ENCODE peak calls at places on chromosomes 13 and 19, in seven cellular contexts. R is brain microvascular endothelial cell, H is coronary artery, Z is mesendoderm, U is tibial artery, F is fibroblast of the aortic adventitia, W is pancreas. L is an unnamed sample.
A peak's percentile ranks its signal among the peaks of the same experiment; 100 is the strongest.

GRCh38 chr13:76791290-76791664 is 94.9 kb downstream of the KCTD12 start:
- DNase-seq in F (no peak), W (no peak), H (no peak), U (no peak), Z (peak; percentile 9), R (no peak), L (peak; percentile 22)

GRCh38 chr13:19605161-19605955 is 28.1 kb upstream of the MPHOSPH8 start:
- DNase-seq in F (peak; percentile 14), U (no peak), Z (no peak), H (no peak), W (no peak), R (no peak), L (no peak)

GRCh38 chr13:46641274-46642081 is 88.5 kb downstream of the LRCH1 start:
- DNase-seq in W (no peak), R (no peak), F (peak; percentile 79), H (no peak), U (no peak), Z (no peak), L (peak; percentile 49)

GRCh38 chr19:21751379-21751778 is 16.0 kb downstream of the ZNF100 start:
- DNase-seq in H (no peak), F (peak; percentile 5), U (no peak), W (no peak), R (peak; percentile 32), Z (no peak), L (peak; percentile 33)

GRCh38 chr13:20505405-20506366 is 20.0 kb downstream of the CRYL1 start:
- DNase-seq in Z (no peak), W (no peak), F (no peak), U (no peak), R (no peak), H (no peak), L (no peak)

GRCh38 chr19:52535831-52536800 is 8.6 kb downstream of the ZNF808 start:
- DNase-seq in H (peak; percentile 85), U (peak; percentile 91), Z (peak; percentile 96), W (peak; percentile 66), R (peak; percentile 66), F (peak; percentile 66), L (peak; percentile 71)

GRCh38 chr13:56558698-56559320 is 581.9 kb upstream of the PRR20A start:
- DNase-seq in F (no peak), H (no peak), Z (no peak), R (no peak), U (no peak), W (no peak), L (no peak)

GRCh38 chr13:111114362-111115050 is 604 bp upstream of the ARHGEF7 start:
- DNase-seq in H (peak; percentile 84), Z (peak; percentile 56), W (no peak), U (peak; percentile 61), R (peak; percentile 31), F (peak; percentile 19), L (peak; percentile 28)

GRCh38 chr19:10747271-10747670 is 29.4 kb downstream of the DNM2 start:
- DNase-seq in R (no peak), F (no peak), H (no peak), U (no peak), W (no peak), Z (peak; percentile 44), L (no peak)

GRCh38 chr19:16417660-16418596 is 53.8 kb downstream of the EPS15L1 start:
- DNase-seq in H (peak; percentile 82), U (peak; percentile 63), F (peak; percentile 51), R (peak; percentile 35), W (peak; percentile 61), Z (peak; percentile 84), L (peak; percentile 62)

GRCh38 chr19:34818270-34818669 is 45.3 kb upstream of the ZNF599 start:
- DNase-seq in Z (no peak), R (no peak), F (no peak), H (no peak), W (no peak), U (no peak), L (no peak)

GRCh38 chr19:13095393-13095784 is 7.3 kb downstream of the LYL1 start:
- DNase-seq in W (no peak), H (no peak), Z (peak; percentile 46), U (no peak), R (no peak), F (no peak), L (no peak)

GRCh38 chr13:31860002-31860401 is 120.7 kb downstream of the RXFP2 start:
- DNase-seq in H (no peak), F (no peak), R (no peak), U (peak; percentile 32), W (no peak), Z (no peak), L (no peak)

GRCh38 chr13:113500530-113501265 is 10.2 kb upstream of the DCUN1D2 start:
- DNase-seq in H (no peak), W (no peak), U (no peak), Z (no peak), R (no peak), F (no peak), L (no peak)

GRCh38 chr19:16371540-16371986 is 46.9 kb downstream of the KLF2 start:
- DNase-seq in Z (no peak), W (no peak), F (no peak), R (no peak), H (no peak), U (no peak), L (no peak)

GRCh38 chr19:55078996-55079395 is 3.3 kb downstream of the EPS8L1 start:
- DNase-seq in Z (no peak), W (no peak), F (no peak), U (no peak), H (no peak), R (no peak), L (no peak)

GRCh38 chr19:55077106-55077505 is 1.4 kb downstream of the EPS8L1 start:
- DNase-seq in W (no peak), R (no peak), F (no peak), H (no peak), U (no peak), Z (no peak), L (no peak)

GRCh38 chr19:55075366-55075998 is at the start of gene EPS8L1:
- DNase-seq in F (no peak), R (no peak), H (no peak), Z (peak; percentile 86), U (no peak), W (peak; percentile 79), L (no peak)

GRCh38 chr19:55079400-55080038 is 3.9 kb downstream of the EPS8L1 start:
- DNase-seq in R (no peak), H (no peak), W (peak; percentile 30), F (no peak), U (no peak), Z (no peak), L (no peak)

GRCh38 chr19:55076321-55076720 is 652 bp downstream of the EPS8L1 start:
- DNase-seq in U (no peak), H (no peak), F (no peak), W (peak; percentile 31), Z (no peak), R (no peak), L (no peak)
- H3K4me3 ChIP-seq in U (no peak overlapping the region), H (no peak overlapping the region), F (no peak overlapping the region), W (no peak overlapping the region), Z (no peak overlapping the region), R (no peak overlapping the region), L (no peak overlapping the region)

GRCh38 chr19:46015961-46016425 is 6.9 kb downstream of the PGLYRP1 start:
- DNase-seq in U (no peak), Z (no peak), R (no peak), F (no peak), H (no peak), W (no peak), L (no peak)
- H3K4me3 ChIP-seq in U (peak overlapping the region; percentile 69), Z (no peak overlapping the region), R (peak overlapping the region; percentile 47), F (peak overlapping the region; percentile 67), H (peak overlapping the region; percentile 81), W (peak overlapping the region; percentile 38), L (peak overlapping the region; percentile 52)

GRCh38 chr13:33228645-33229445 is 56.7 kb downstream of the STARD13 start:
- DNase-seq in W (no peak), R (peak; percentile 63), Z (peak; percentile 84), U (no peak), F (peak; percentile 74), H (no peak), L (peak; percentile 72)
- H3K4me3 ChIP-seq in W (no peak overlapping the region), R (peak overlapping the region; percentile 13), Z (no peak overlapping the region), U (no peak overlapping the region), F (no peak overlapping the region), H (no peak overlapping the region), L (no peak overlapping the region)

GRCh38 chr19:41720103-41720502 is 11.7 kb downstream of the CEACAM5 start:
- DNase-seq in F (no peak), H (no peak), R (no peak), U (no peak), Z (no peak), W (no peak), L (no peak)
- H3K4me3 ChIP-seq in F (no peak overlapping the region), H (no peak overlapping the region), R (no peak overlapping the region), U (no peak overlapping the region), Z (no peak overlapping the region), W (no peak overlapping the region), L (no peak overlapping the region)

GRCh38 chr19:19167612-19168011 is 2.5 kb downstream of the MEF2B start:
- DNase-seq in H (no peak), Z (no peak), U (no peak), R (no peak), F (no peak), W (no peak), L (no peak)
- H3K4me3 ChIP-seq in H (no peak overlapping the region), Z (no peak overlapping the region), U (no peak overlapping the region), R (no peak overlapping the region), F (no peak overlapping the region), W (no peak overlapping the region), L (no peak overlapping the region)

GRCh38 chr13:30576528-30576927 is 41.2 kb upstream of the USPL1 start:
- DNase-seq in W (no peak), F (peak; percentile 35), U (no peak), H (no peak), Z (no peak), R (peak; percentile 53), L (peak; percentile 55)

GRCh38 chr13:30567072-30567471 is 50.6 kb upstream of the USPL1 start:
- DNase-seq in R (no peak), F (no peak), W (no peak), U (no peak), Z (no peak), H (no peak), L (no peak)

GRCh38 chr13:30569901-30570576 is 47.7 kb upstream of the USPL1 start:
- DNase-seq in U (peak; percentile 45), F (peak; percentile 96), W (no peak), R (peak; percentile 92), H (no peak), Z (peak; percentile 69), L (peak; percentile 92)

GRCh38 chr13:30577381-30577780 is 40.3 kb upstream of the USPL1 start:
- DNase-seq in H (no peak), U (no peak), F (peak; percentile 86), R (peak; percentile 92), W (no peak), Z (peak; percentile 36), L (peak; percentile 76)

GRCh38 chr13:30572859-30573275 is 44.9 kb upstream of the USPL1 start:
- DNase-seq in U (no peak), W (no peak), R (peak; percentile 42), F (peak; percentile 70), Z (peak; percentile 35), H (no peak), L (peak; percentile 61)
- H3K4me3 ChIP-seq in U (peak overlapping the region; percentile 47), W (no peak overlapping the region), R (peak overlapping the region; percentile 35), F (peak overlapping the region; percentile 53), Z (no peak overlapping the region), H (peak overlapping the region; percentile 62), L (peak overlapping the region; percentile 44)

L was measured in fibroblast of pulmonary artery.